ENCODE peak calls at places on chromosome 18, in nine cellular contexts. E, V, G, L, K, D, S, H and W are unnamed samples. For H3K4me1, the result is how much of the 10 kb centered on the place peaks cover.

GRCh38 chr18:44733069-44733753 is 52.5 kb downstream of the SETBP1 start:
- DNase-seq in H (peak), K (no peak), V (no peak), G (no peak), E (peak), D (no peak), L (no peak), S (no peak), W (peak)

GRCh38 chr18:11411021-11411420 is 198.4 kb upstream of the SLC35G4 start:
- DNase-seq in G (no peak), D (no peak), L (no peak), K (no peak), S (no peak), V (no peak), E (no peak), H (no peak), W (no peak)

GRCh38 chr18:55121397-55122170 is 162.3 kb upstream of the CCDC68 start:
- DNase-seq in K (no peak), G (no peak), D (no peak), V (no peak), L (no peak), E (no peak), H (no peak), S (no peak), W (no peak)

GRCh38 chr18:59715966-59716369 is 18.7 kb upstream of the CCBE1 start:
- DNase-seq in S (no peak), V (no peak), E (peak), K (no peak), G (no peak), H (no peak), L (peak), D (no peak), W (peak)

GRCh38 chr18:75478996-75479870 is 51.7 kb upstream of the SMIM21 start:
- DNase-seq in H (no peak), V (no peak), K (peak), G (no peak), E (peak), D (no peak), L (peak), S (peak), W (peak)

GRCh38 chr18:58954986-58955385 is 90.3 kb downstream of the ZNF532 start:
- DNase-seq in G (no peak), D (no peak), E (no peak), L (no peak), S (no peak), H (no peak), V (no peak), K (no peak), W (no peak)

GRCh38 chr18:74692367-74693013 is 94.8 kb downstream of the ZNF407 start:
- DNase-seq in E (no peak), G (no peak), K (no peak), H (no peak), L (no peak), S (no peak), D (no peak), V (no peak), W (no peak)

GRCh38 chr18:76569644-76570415 is 74.8 kb upstream of the ZNF516 start:
- DNase-seq in G (no peak), S (no peak), E (no peak), H (peak), K (no peak), L (no peak), V (no peak), D (no peak), W (no peak)

GRCh38 chr18:54162431-54162830 is 62.0 kb downstream of the MBD2 start:
- DNase-seq in V (no peak), G (no peak), S (no peak), K (no peak), H (no peak), D (no peak), L (no peak), E (peak), W (no peak)

GRCh38 chr18:73945130-73945792 is 202.4 kb downstream of the FBXO15 start:
- DNase-seq in V (no peak), G (no peak), D (no peak), S (no peak), K (no peak), E (peak), H (no peak), L (no peak), W (no peak)

GRCh38 chr18:37274309-37274987 is 291.1 kb downstream of the CELF4 start:
- DNase-seq in D (no peak), S (no peak), H (no peak), G (no peak), L (no peak), E (no peak), K (no peak), V (no peak), W (no peak)

GRCh38 chr18:58998421-58999203 is 133.9 kb downstream of the ZNF532 start:
- DNase-seq in E (peak), K (no peak), H (peak), G (peak), L (no peak), V (no peak), D (no peak), S (no peak), W (peak)

GRCh38 chr18:80157708-80158343 is 48.8 kb downstream of the ADNP2 start:
- DNase-seq in H (peak), G (peak), L (peak), V (peak), K (peak), E (peak), S (peak), D (no peak), W (no peak)

GRCh38 chr18:80233201-80233835 is 14.0 kb downstream of the PARD6G start:
- DNase-seq in K (no peak), D (no peak), G (peak), E (no peak), L (no peak), V (no peak), H (peak), S (no peak), W (no peak)

GRCh38 chr18:35458677-35459441 is 38.9 kb downstream of the INO80C start:
- DNase-seq in L (peak), G (peak), V (peak), E (peak), S (peak), H (peak), K (peak), D (no peak), W (no peak)

GRCh38 chr18:70415823-70416488 is 127.1 kb downstream of the SOCS6 start:
- DNase-seq in K (no peak), L (no peak), V (peak), E (no peak), H (no peak), D (no peak), G (no peak), S (no peak), W (peak)

GRCh38 chr18:70046207-70046606 is 98.5 kb upstream of the CD226 start:
- DNase-seq in D (no peak), G (no peak), V (no peak), L (no peak), S (no peak), K (no peak), E (peak), H (no peak), W (no peak)

GRCh38 chr18:55337908-55338521 is 250.0 kb downstream of the TCF4 start:
- DNase-seq in H (peak), G (peak), S (no peak), L (no peak), E (peak), K (no peak), D (no peak), V (no peak), W (no peak)

GRCh38 chr18:12304351-12305210 is 3.5 kb upstream of the TUBB6 start:
- DNase-seq in D (no peak), V (peak), K (no peak), E (peak), L (no peak), S (no peak), G (no peak), H (peak), W (no peak)

GRCh38 chr18:74083071-74083954 is 64.3 kb downstream of the FBXO15 start:
- DNase-seq in H (no peak), V (no peak), K (no peak), S (no peak), E (no peak), D (no peak), G (no peak), L (no peak), W (no peak)

GRCh38 chr18:79922971-79923411 is 28.5 kb downstream of the SLC66A2 start:
- DNase-seq in G (no peak), H (no peak), K (no peak), D (no peak), V (peak), L (no peak), E (no peak), S (no peak), W (no peak)

GRCh38 chr18:78975699-78976098 is 3.9 kb upstream of the SALL3 start:
- DNase-seq in L (no peak), H (no peak), S (no peak), E (no peak), K (no peak), V (no peak), D (no peak), G (no peak), W (no peak)

GRCh38 chr18:23932385-23933067 is 82.0 kb upstream of the TTC39C start:
- DNase-seq in L (no peak), S (no peak), G (no peak), H (no peak), D (no peak), V (no peak), K (no peak), E (no peak), W (no peak)

GRCh38 chr18:23738151-23738550 is 48.9 kb downstream of the LAMA3 start:
- DNase-seq in L (no peak), V (no peak), K (no peak), E (no peak), H (no peak), G (no peak), S (no peak), D (no peak), W (no peak)

GRCh38 chr18:293557-293956 is 25.7 kb upstream of the THOC1 start:
- DNase-seq in H (no peak), S (no peak), D (no peak), L (no peak), K (no peak), V (no peak), G (no peak), E (no peak), W (no peak)

GRCh38 chr18:71485578-71485977 is 1058.6 kb downstream of the CBLN2 start:
- DNase-seq in K (no peak), G (no peak), S (no peak), H (no peak), L (no peak), D (no peak), E (peak), V (no peak), W (peak)

GRCh38 chr18:75865639-75866038 is 438.1 kb upstream of the SMIM21 start:
- DNase-seq in S (no peak), L (no peak), H (no peak), D (no peak), E (no peak), V (no peak), G (no peak), K (no peak), W (no peak)

GRCh38 chr18:10074122-10074521 is 160.3 kb downstream of the VAPA start:
- DNase-seq in D (no peak), L (no peak), K (no peak), S (no peak), E (peak), V (no peak), G (no peak), H (no peak), W (no peak)

GRCh38 chr18:24055878-24056277 is 41.3 kb downstream of the TTC39C start:
- DNase-seq in E (no peak), K (no peak), L (no peak), S (no peak), G (no peak), D (no peak), H (no peak), V (no peak), W (no peak)

GRCh38 chr18:75784413-75784812 is 356.9 kb upstream of the SMIM21 start:
- DNase-seq in K (no peak), S (no peak), L (no peak), G (no peak), D (no peak), V (no peak), H (no peak), E (no peak), W (no peak)

GRCh38 chr18:57107141-57107832 is 39.6 kb upstream of the BOD1L2 start:
- DNase-seq in E (peak), G (no peak), K (peak), L (no peak), V (no peak), S (no peak), H (no peak), D (no peak), W (peak)

DNA sequence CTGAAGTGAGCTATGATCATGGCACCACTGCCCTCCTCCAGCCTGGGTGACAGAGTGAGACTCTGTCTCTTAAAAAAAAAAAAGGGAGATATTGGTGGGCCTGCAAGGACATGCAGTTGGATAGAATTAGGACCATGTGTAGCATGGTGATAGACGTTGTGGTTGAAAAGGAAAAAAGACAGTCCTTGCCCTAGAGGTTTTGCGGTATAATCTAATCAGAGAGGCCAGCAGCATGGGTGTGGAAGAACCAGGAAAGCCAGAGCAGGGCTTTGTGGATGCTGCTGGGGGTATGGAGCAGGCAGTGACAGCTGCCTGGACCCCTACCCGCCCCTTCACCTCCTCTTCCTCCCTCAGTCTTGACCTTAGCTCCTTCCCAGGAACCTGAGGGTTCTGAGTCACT is 91.7 kb downstream of the LDLRAD4 start:
- DNase-seq in E (no peak), G (no peak), L (no peak), D (no peak), H (no peak), S (no peak), V (no peak), K (no peak), W (no peak)
- H3K4me1 ChIP-seq in E (under half), G (under half), L (under half), D (under half), H (under half), S (under half), V (under half), K (under half), W (under half)

GRCh38 chr18:64370036-64370435 is 221.1 kb upstream of the LINC00305 start:
- DNase-seq in E (no peak), S (no peak), L (no peak), H (no peak), D (no peak), V (no peak), K (no peak), G (no peak), W (no peak)
- H3K27ac ChIP-seq in E (no peak), S (no peak), L (no peak), H (no peak), D (no peak), V (no peak), K (no peak), G (no peak), W (no peak)

DNA sequence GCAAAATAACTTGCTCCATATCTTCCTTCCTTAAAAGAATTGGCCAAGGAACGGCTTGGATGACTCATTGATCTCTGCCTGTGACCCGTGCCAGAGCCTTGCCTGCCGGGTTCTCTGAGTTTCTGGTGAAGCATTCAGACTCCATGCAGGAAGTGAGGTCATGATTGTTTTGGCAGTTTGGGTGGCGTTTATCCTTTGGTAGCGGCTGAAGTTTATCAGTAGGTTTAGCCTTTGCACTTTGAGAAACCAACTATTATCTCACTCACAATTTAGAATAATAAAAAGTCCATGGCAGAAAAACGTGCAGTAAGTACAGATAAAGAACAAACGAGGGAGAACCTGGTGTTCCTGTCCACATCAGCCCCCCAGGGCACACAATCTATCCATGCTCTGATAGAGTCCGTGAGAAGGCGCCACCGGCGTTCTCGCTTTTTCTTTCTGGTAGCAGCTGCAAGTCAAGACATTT is 15.0 kb upstream of the CTAGE1 start:
- DNase-seq in K (no peak), E (peak), H (peak), D (no peak), V (peak), S (no peak), G (peak), L (no peak), W (peak)
- TF ChIP-seq CTCF in K (no peak), E (no peak), H (no peak), D (no peak), V (no peak), S (no peak), G (no peak), L (no peak), W (no peak)

GRCh38 chr18:63158676-63159291 is 160.8 kb downstream of the BCL2 start:
- DNase-seq in S (peak), D (no peak), H (no peak), L (no peak), G (no peak), E (no peak), V (no peak), K (no peak), W (no peak)

GRCh38 chr18:63157293-63158011 is 162.1 kb downstream of the BCL2 start:
- DNase-seq in G (no peak), L (no peak), V (no peak), H (no peak), D (no peak), S (peak), K (no peak), E (no peak), W (no peak)

GRCh38 chr18:63155910-63156773 is 163.4 kb downstream of the BCL2 start:
- DNase-seq in L (no peak), V (no peak), E (no peak), G (no peak), K (no peak), D (no peak), H (no peak), S (no peak), W (no peak)

GRCh38 chr18:63159590-63159989 is 160.0 kb downstream of the BCL2 start:
- DNase-seq in H (no peak), K (no peak), E (no peak), S (peak), V (no peak), D (no peak), L (no peak), G (no peak), W (no peak)

DNA sequence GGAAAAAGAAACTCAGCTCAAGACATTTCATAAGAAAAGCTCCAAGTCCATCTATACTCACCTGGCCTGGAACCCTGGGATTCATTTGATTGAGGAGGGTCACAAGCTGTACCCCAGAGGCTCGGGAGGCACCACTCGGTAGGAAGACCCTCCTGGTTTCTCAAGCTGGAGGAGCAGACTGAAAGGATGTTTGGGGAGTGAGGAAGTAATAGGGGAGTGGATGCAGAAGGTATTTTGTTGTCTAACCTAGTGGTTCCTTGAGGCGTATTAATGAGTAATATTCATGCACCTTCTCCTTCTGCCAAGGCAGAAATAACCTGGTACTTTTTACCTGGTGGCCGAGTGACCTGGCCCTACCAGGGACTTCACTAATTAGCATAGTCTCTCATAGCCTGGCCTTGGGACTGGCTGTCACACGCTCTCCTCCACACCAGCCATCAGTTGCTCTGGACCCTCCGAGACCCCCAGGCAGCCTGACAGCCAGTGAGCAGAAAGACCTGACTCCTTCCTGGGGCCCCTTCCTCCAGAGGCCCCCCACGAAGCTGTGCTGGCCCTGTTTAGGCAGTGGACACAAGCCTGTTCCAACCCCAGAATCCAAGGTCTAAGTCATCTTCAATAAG is 161.4 kb downstream of the BCL2 start:
- DNase-seq in D (no peak), L (no peak), H (no peak), G (no peak), E (no peak), S (no peak), K (no peak), V (no peak), W (no peak)
- H3K4me1 ChIP-seq in D (half or more), L (under half), H (under half), G (under half), E (under half), S (half or more), K (under half), V (under half), W (under half)

GRCh38 chr18:27967938-27968803 is 208.8 kb downstream of the CDH2 start:
- DNase-seq in S (no peak), G (no peak), L (no peak), V (no peak), D (no peak), E (no peak), H (no peak), K (no peak), W (no peak)
- H3K27ac ChIP-seq in S (no peak), G (peak), L (no peak), V (no peak), D (no peak), E (no peak), H (no peak), K (no peak), W (no peak)